ENCODE peak calls at places on chromosomes 7 and 10, in eight cellular contexts. M is GM23338; F is gastrocnemius medialis; I is AG10803; R is CD8-positive, alpha-beta T cell; X is naive thymus-derived CD4-positive, alpha-beta T cell; Z is DND-41; S is breast epithelium. A is an unnamed sample.
A peak's percentile ranks its signal among the peaks of the same experiment; 100 is the strongest.

GRCh38 chr7:104299323-104299722 is 29.1 kb upstream of the LHFPL3 start:
- DNase-seq in M (no peak), F (no peak), I (no peak), R (no peak), X (no peak), Z (no peak), S (no peak), A (no peak)

GRCh38 chr7:51543801-51544553 is 227.4 kb upstream of the COBL start:
- DNase-seq in M (no peak), F (no peak), I (no peak), R (no peak), X (no peak), Z (no peak), S (no peak), A (no peak)

GRCh38 chr7:80499350-80499955 is 12.4 kb downstream of the GNAT3 start:
- DNase-seq in M (peak; percentile 48), F (peak; percentile 78), I (peak; percentile 94), R (no peak), X (no peak), Z (no peak), S (peak; percentile 43), A (peak; percentile 97)

GRCh38 chr7:128035712-128036111 is 4.5 kb upstream of the LRRC4 start:
- DNase-seq in M (peak; percentile 72), F (no peak), I (no peak), R (no peak), X (no peak), Z (no peak), S (no peak), A (peak; percentile 33)

GRCh38 chr7:81008901-81009300 is 90.0 kb upstream of the SEMA3C start:
- DNase-seq in M (no peak), F (no peak), I (no peak), R (no peak), X (no peak), Z (no peak), S (no peak), A (no peak)

GRCh38 chr7:142482899-142483658 is 225.2 kb upstream of the PRSS58 start:
- DNase-seq in M (peak; percentile 74), F (no peak), I (peak; percentile 51), R (peak; percentile 72), X (peak; percentile 49), Z (peak; percentile 73), S (no peak), A (peak; percentile 58)

GRCh38 chr7:26700893-26701292 is 163.5 kb downstream of the SKAP2 start:
- DNase-seq in M (no peak), F (no peak), I (no peak), R (no peak), X (no peak), Z (no peak), S (no peak), A (no peak)

GRCh38 chr7:12358694-12359093 is 45.0 kb downstream of the VWDE start:
- DNase-seq in M (no peak), F (no peak), I (no peak), R (no peak), X (no peak), Z (no peak), S (no peak), A (no peak)

GRCh38 chr10:71554671-71555070 is 158.0 kb downstream of the CDH23 start:
- DNase-seq in M (no peak), F (no peak), I (no peak), R (no peak), X (no peak), Z (no peak), S (no peak), A (no peak)

GRCh38 chr7:43112941-43113621 is 634 bp downstream of the HECW1 start:
- DNase-seq in M (peak; percentile 85), F (no peak), I (peak; percentile 56), R (no peak), X (no peak), Z (no peak), S (no peak), A (peak; percentile 60)

GRCh38 chr7:75776295-75776971 is 4.4 kb upstream of the CCL26 start:
- DNase-seq in M (no peak), F (no peak), I (peak; percentile 96), R (peak; percentile 53), X (peak; percentile 27), Z (peak; percentile 53), S (no peak), A (peak; percentile 58)

GRCh38 chr7:44972562-44972961 is 6.3 kb downstream of the MYO1G start:
- DNase-seq in M (no peak), F (no peak), I (no peak), R (no peak), X (no peak), Z (no peak), S (no peak), A (no peak)

GRCh38 chr7:133761459-133761858 is 365.7 kb upstream of the LRGUK start:
- DNase-seq in M (no peak), F (no peak), I (no peak), R (no peak), X (no peak), Z (no peak), S (no peak), A (no peak)

GRCh38 chr7:110693348-110693747 is 397.6 kb upstream of the LRRN3 start:
- DNase-seq in M (no peak), F (no peak), I (no peak), R (no peak), X (no peak), Z (no peak), S (no peak), A (no peak)

GRCh38 chr7:7100432-7100849 is 81.9 kb upstream of the C1GALT1 start:
- DNase-seq in M (peak; percentile 76), F (no peak), I (no peak), R (no peak), X (no peak), Z (peak; percentile 10), S (peak; percentile 54), A (no peak)
- H3K4me3 ChIP-seq in M (no peak overlapping the region), F (no peak overlapping the region), I (no peak overlapping the region), R (no peak overlapping the region), X (no peak overlapping the region), Z (no peak overlapping the region), S (no peak overlapping the region), A (no peak overlapping the region)

DNA sequence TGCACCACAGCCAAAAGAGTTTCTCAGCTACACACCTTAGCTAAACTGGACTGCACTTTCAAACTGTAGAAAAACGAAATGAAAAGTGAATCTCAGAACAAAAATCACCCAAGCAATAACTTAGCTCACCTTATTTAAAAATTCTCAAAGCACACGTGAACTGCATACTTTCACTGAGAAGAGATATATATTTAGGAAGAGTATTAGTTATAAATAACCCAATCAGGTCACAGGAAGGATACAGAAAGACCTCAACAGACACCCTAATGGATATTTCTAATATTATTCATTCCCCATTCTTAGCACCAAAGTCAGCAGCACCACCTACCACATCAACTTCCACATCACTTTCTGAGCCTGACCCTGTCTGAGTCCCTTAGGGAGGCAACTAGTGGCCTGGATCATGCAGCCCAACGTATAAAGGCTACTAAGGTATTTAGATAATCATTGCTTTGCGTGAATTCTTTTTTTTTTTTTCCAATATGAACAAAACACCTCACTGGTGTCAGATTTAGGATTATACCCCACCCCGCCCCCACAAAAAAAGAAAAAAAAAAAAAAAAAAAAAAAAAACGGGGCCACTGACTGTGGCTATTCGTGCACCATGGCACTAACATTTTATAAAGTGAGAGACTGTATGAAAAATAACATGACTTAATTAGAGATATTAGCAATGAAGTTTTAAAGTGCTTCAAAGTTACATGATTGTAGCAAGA is 2.6 kb downstream of the ABI1 start:
- DNase-seq in M (peak; percentile 33), F (no peak), I (peak; percentile 29), R (no peak), X (no peak), Z (no peak), S (no peak), A (peak; percentile 59)
- H3K4me3 ChIP-seq in M (peak overlapping the region; percentile 92), F (peak overlapping the region; percentile 99), I (peak overlapping the region; percentile 92), R (no peak overlapping the region), X (no peak overlapping the region), Z (peak overlapping the region; percentile 87), S (peak overlapping the region; percentile 21), A (peak overlapping the region; percentile 16)

GRCh38 chr10:43574035-43574892 is at the start of gene ZNF239:
- DNase-seq in M (peak; percentile 91), F (peak; percentile 83), I (peak; percentile 87), R (peak; percentile 90), X (peak; percentile 78), Z (no peak), S (peak; percentile 74), A (peak; percentile 90)
- H3K4me3 ChIP-seq in M (peak within 1 kb of the TSS; percentile 84), F (peak within 1 kb of the TSS; percentile 77), I (peak within 1 kb of the TSS; percentile 69), R (peak within 1 kb of the TSS; percentile 63), X (peak within 1 kb of the TSS; percentile 72), Z (no peak within 1 kb of the TSS), S (peak within 1 kb of the TSS; percentile 77), A (peak within 1 kb of the TSS; percentile 53)

GRCh38 chr10:9621216-9621615 is 1396.5 kb upstream of the CELF2 start:
- DNase-seq in M (no peak), F (no peak), I (no peak), R (no peak), X (no peak), Z (no peak), S (no peak), A (no peak)
- H3K4me3 ChIP-seq in M (no peak overlapping the region), F (no peak overlapping the region), I (no peak overlapping the region), R (no peak overlapping the region), X (no peak overlapping the region), Z (no peak overlapping the region), S (no peak overlapping the region), A (no peak overlapping the region)

GRCh38 chr10:132163278-132163765 is 23.4 kb upstream of the DPYSL4 start:
- DNase-seq in M (peak; percentile 94), F (no peak), I (no peak), R (no peak), X (peak; percentile 25), Z (peak; percentile 20), S (no peak), A (peak; percentile 19)
- H3K4me3 ChIP-seq in M (peak overlapping the region; percentile 49), F (no peak overlapping the region), I (no peak overlapping the region), R (no peak overlapping the region), X (no peak overlapping the region), Z (no peak overlapping the region), S (no peak overlapping the region), A (no peak overlapping the region)

GRCh38 chr7:99392046-99392445 is 16.4 kb downstream of the PDAP1 start:
- DNase-seq in M (no peak), F (no peak), I (no peak), R (no peak), X (no peak), Z (no peak), S (no peak), A (no peak)
- H3K4me3 ChIP-seq in M (peak overlapping the region; percentile 65), F (peak overlapping the region; percentile 67), I (no peak overlapping the region), R (no peak overlapping the region), X (no peak overlapping the region), Z (no peak overlapping the region), S (peak overlapping the region; percentile 71), A (no peak overlapping the region)

GRCh38 chr10:80460399-80461207 is 6.5 kb downstream of the TSPAN14 start:
- DNase-seq in M (peak; percentile 90), F (peak; percentile 28), I (peak; percentile 69), R (no peak), X (no peak), Z (no peak), S (peak; percentile 96), A (peak; percentile 39)
- H3K4me3 ChIP-seq in M (peak overlapping the region; percentile 44), F (no peak overlapping the region), I (no peak overlapping the region), R (peak overlapping the region; percentile 51), X (peak overlapping the region; percentile 87), Z (no peak overlapping the region), S (peak overlapping the region; percentile 47), A (no peak overlapping the region)

A was measured in cardiac fibroblast.